ENCODE peak calls at places on chromosomes 7 and 10, in eight cellular contexts. M is H1, V is endothelial cell of umbilical vein, S is SK-N-SH, C is HCT116, T is HepG2, G is GM12878, F is K562. D is an unnamed sample. For H3K9me3, the result is how much of the 10 kb centered on the place peaks cover.

GRCh38 chr10:42952931-42953683 is 123.8 kb upstream of the RET start:
- DNase-seq in V (no peak), F (no peak), T (no peak), S (no peak), M (no peak), C (no peak), G (no peak), D (no peak)

GRCh38 chr7:66202380-66202779 is 2.8 kb upstream of the TPST1 start:
- DNase-seq in C (no peak), F (no peak), T (no peak), S (no peak), V (no peak), G (no peak), M (no peak), D (no peak)

GRCh38 chr10:8095962-8096361 is 41.5 kb downstream of the GATA3 start:
- DNase-seq in S (peak), F (no peak), C (no peak), G (no peak), M (no peak), V (no peak), T (no peak), D (no peak)

GRCh38 chr7:22931011-22931410 is 82.9 kb downstream of the HYCC1 start:
- DNase-seq in S (no peak), F (no peak), M (no peak), G (no peak), T (no peak), C (no peak), V (no peak), D (no peak)

GRCh38 chr10:102243304-102243703 is 2.0 kb upstream of the PITX3 start:
- DNase-seq in T (peak), M (no peak), F (no peak), G (no peak), S (no peak), V (no peak), C (no peak), D (no peak)

GRCh38 chr10:132036153-132036886 is 29.4 kb upstream of the JAKMIP3 start:
- DNase-seq in M (peak), V (no peak), G (no peak), F (no peak), C (no peak), T (no peak), S (peak), D (no peak)

GRCh38 chr7:93228302-93228701 is 2.0 kb upstream of the HEPACAM2 start:
- DNase-seq in S (peak), G (peak), C (peak), F (peak), V (peak), T (peak), M (no peak), D (peak)

GRCh38 chr10:119274519-119275045 is 67.2 kb downstream of the GRK5 start:
- DNase-seq in V (no peak), C (no peak), G (no peak), T (no peak), F (no peak), S (no peak), M (no peak), D (no peak)

GRCh38 chr10:10657139-10657760 is 360.4 kb upstream of the CELF2 start:
- DNase-seq in T (no peak), M (no peak), F (no peak), S (no peak), C (no peak), G (no peak), V (no peak), D (no peak)

GRCh38 chr10:120432209-120432608 is 24.8 kb upstream of the PLPP4 start:
- DNase-seq in T (no peak), V (peak), G (no peak), C (no peak), M (no peak), F (no peak), S (no peak), D (no peak)

GRCh38 chr10:118213456-118213855 is 128.7 kb downstream of the FAM204A start:
- DNase-seq in V (no peak), C (no peak), T (no peak), G (no peak), M (no peak), F (no peak), S (no peak), D (no peak)

GRCh38 chr7:20561466-20561865 is 54.0 kb upstream of the ABCB5 start:
- DNase-seq in V (peak), G (no peak), F (no peak), T (peak), C (no peak), M (no peak), S (no peak), D (no peak)

GRCh38 chr7:68964060-68964459 is 634.2 kb upstream of the AUTS2 start:
- DNase-seq in M (no peak), T (no peak), V (no peak), S (no peak), C (no peak), G (no peak), F (no peak), D (no peak)

GRCh38 chr10:33195608-33196376 is 138.7 kb downstream of the NRP1 start:
- DNase-seq in C (no peak), M (no peak), T (peak), F (no peak), S (no peak), V (peak), G (no peak), D (no peak)

GRCh38 chr10:93061594-93062498 is 1.2 kb downstream of the CYP26C1 start:
- DNase-seq in M (no peak), F (no peak), V (no peak), S (peak), T (no peak), C (no peak), G (no peak), D (no peak)

GRCh38 chr7:39688611-39689485 is 65.5 kb downstream of the RALA start:
- DNase-seq in T (no peak), F (no peak), S (no peak), V (peak), G (no peak), C (no peak), M (no peak), D (no peak)

GRCh38 chr10:129958686-129959543 is 5.2 kb downstream of the EBF3 start:
- DNase-seq in M (no peak), V (no peak), S (no peak), F (no peak), T (no peak), G (no peak), C (no peak), D (no peak)

GRCh38 chr10:412109-412508 is 276.9 kb downstream of the ZMYND11 start:
- DNase-seq in T (no peak), V (no peak), C (no peak), S (no peak), G (no peak), M (no peak), F (no peak), D (no peak)

GRCh38 chr10:70536196-70536920 is 57.8 kb downstream of the PALD1 start:
- DNase-seq in C (no peak), V (no peak), S (no peak), G (no peak), F (no peak), M (no peak), T (no peak), D (no peak)

GRCh38 chr7:80726731-80727130 is 88.3 kb downstream of the CD36 start:
- DNase-seq in V (no peak), S (no peak), F (no peak), G (peak), M (no peak), C (no peak), T (no peak), D (no peak)

GRCh38 chr10:79059859-79060379 is 8.8 kb upstream of the ZMIZ1 start:
- DNase-seq in F (no peak), M (no peak), S (no peak), V (no peak), T (peak), C (no peak), G (no peak), D (no peak)

GRCh38 chr10:77737608-77738007 is 100.0 kb upstream of the KCNMA1 start:
- DNase-seq in V (peak), C (peak), F (no peak), T (no peak), M (no peak), S (no peak), G (no peak), D (no peak)

GRCh38 chr7:82443801-82444219 is 233 bp upstream of the CACNA2D1 start:
- DNase-seq in C (no peak), F (no peak), G (no peak), M (no peak), S (peak), T (no peak), V (peak), D (no peak)

GRCh38 chr10:74189999-74190421 is 39.0 kb downstream of the ADK start:
- DNase-seq in G (peak), V (peak), C (peak), S (no peak), F (peak), M (no peak), T (peak), D (peak)

GRCh38 chr10:103727546-103727963 is 127.8 kb downstream of the SH3PXD2A start:
- DNase-seq in M (no peak), V (no peak), C (no peak), G (no peak), F (no peak), S (peak), T (no peak), D (no peak)

GRCh38 chr7:100051611-100052010 is 2.0 kb downstream of the ZSCAN21 start:
- DNase-seq in G (no peak), T (peak), F (no peak), V (no peak), S (no peak), M (no peak), C (no peak), D (no peak)

GRCh38 chr7:3333861-3334260 is 32.8 kb downstream of the SDK1 start:
- DNase-seq in V (no peak), C (no peak), T (no peak), F (no peak), M (no peak), G (no peak), S (no peak), D (no peak)

GRCh38 chr10:91552706-91553105 is 80.2 kb downstream of the PPP1R3C start:
- DNase-seq in S (no peak), G (no peak), T (no peak), F (no peak), V (peak), M (no peak), C (peak), D (no peak)

GRCh38 chr10:17910144-17910789 is 41.5 kb upstream of the SLC39A12 start:
- DNase-seq in G (peak), V (peak), M (no peak), T (peak), C (peak), S (peak), F (peak), D (no peak)

GRCh38 chr7:92357260-92357659 is 90.0 kb upstream of the GATAD1 start:
- DNase-seq in M (no peak), V (no peak), C (no peak), F (no peak), G (no peak), S (no peak), T (no peak), D (no peak)

GRCh38 chr7:106736508-106737201 is 75.7 kb upstream of the CCDC71L start:
- DNase-seq in F (peak), V (peak), T (peak), S (peak), M (no peak), G (peak), C (peak), D (no peak)

GRCh38 chr10:76582536-76582935 is 1055.1 kb downstream of the KCNMA1 start:
- DNase-seq in V (no peak), M (no peak), T (no peak), F (no peak), S (no peak), G (no peak), C (no peak), D (no peak)

GRCh38 chr7:66211429-66211828 is 6.3 kb downstream of the TPST1 start:
- DNase-seq in C (no peak), G (no peak), M (no peak), S (no peak), T (no peak), F (no peak), V (no peak), D (no peak)

GRCh38 chr10:37812290-37812689 is 45.1 kb downstream of the ZNF248 start:
- DNase-seq in G (no peak), M (no peak), F (no peak), T (peak), S (no peak), C (no peak), V (no peak), D (no peak)

GRCh38 chr10:37816290-37816689 is 41.1 kb downstream of the ZNF248 start:
- DNase-seq in T (no peak), G (no peak), V (no peak), F (no peak), C (no peak), S (no peak), M (no peak), D (no peak)

GRCh38 chr10:37813763-37814162 is 43.6 kb downstream of the ZNF248 start:
- DNase-seq in F (no peak), C (no peak), V (no peak), S (no peak), G (no peak), M (no peak), T (no peak), D (no peak)
- H3K9me3 ChIP-seq in F (under half), C (under half), V (under half), S (under half), G (under half), M (half or more), T (under half), D (under half)

GRCh38 chr10:13658256-13658655 is 71.5 kb downstream of the PRPF18 start:
- DNase-seq in F (no peak), V (no peak), C (no peak), G (no peak), T (no peak), M (no peak), S (no peak), D (no peak)
- TF ChIP-seq POLR2AphosphoS5 in F (no peak), V (no peak), C (no peak), G (no peak), T (no peak), M (no peak), S (no peak), D (no peak)

DNA sequence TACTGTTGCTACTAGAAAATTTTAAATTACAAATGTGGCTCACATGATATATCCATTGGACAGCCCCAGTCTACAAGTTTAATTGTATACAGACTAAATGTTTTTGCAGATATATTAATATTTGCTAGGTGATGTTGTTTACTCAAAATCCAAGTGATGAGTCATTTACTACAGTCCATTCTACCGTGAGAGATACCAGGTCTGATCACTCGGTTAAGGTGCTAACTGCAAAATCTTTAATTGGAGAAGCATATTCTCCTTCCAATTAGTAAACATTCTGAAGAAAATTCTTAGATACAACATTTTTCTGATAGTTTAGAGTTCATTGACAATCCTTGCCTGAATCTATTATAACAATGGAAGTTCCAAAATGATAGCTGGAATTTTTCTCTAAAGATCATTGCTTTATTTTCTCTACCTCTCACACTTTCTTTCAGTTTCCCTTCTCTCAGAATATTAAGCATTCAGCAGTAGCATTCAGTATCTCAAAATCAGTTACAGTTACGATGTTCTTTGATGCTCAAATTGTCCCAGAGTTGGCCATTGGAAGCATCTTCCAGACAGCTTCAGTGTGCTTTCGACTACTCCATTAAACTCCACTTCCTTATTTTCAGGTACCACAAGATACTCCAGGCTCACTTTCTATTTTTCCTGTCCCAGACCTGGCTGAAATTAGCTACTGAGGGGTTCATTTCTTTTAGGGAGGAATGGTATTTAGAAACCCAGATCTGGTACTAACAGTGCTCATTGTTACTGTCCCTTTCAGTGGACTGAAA is 2.3 kb downstream of the ABCB1 start:
- DNase-seq in T (no peak), C (no peak), S (no peak), M (no peak), G (no peak), F (no peak), V (no peak), D (no peak)
- H3K9ac ChIP-seq in T (peak), C (no peak), S (no peak), M (no peak), G (no peak), F (no peak), V (no peak), D (no peak)

GRCh38 chr7:157929671-157930070 is 592.9 kb downstream of the DNAJB6 start:
- DNase-seq in G (no peak), V (no peak), M (no peak), F (no peak), T (no peak), C (no peak), S (no peak), D (no peak)
- H3K9me3 ChIP-seq in G (under half), V (under half), M (under half), F (under half), T (under half), C (under half), S (under half), D (under half)

DNA sequence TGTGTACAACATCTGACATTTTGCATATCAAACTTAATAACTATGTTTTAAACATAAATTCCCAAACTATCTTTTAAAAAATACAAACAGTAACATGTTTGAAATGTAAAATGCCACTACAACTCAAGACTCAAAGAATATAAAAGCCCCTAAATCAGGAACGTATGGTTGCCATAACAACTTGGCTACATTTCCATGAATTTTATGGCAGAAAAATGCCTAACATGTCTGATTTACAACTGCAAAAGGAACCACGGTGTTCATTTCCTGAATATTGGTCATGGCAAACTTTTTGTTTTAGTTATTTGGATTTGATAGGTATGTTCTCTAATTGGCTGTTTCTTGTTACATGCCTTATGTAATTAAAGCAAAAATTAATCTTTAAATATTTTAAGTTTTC is 2.0 kb downstream of the SOSTDC1 start:
- DNase-seq in V (no peak), C (no peak), G (no peak), M (no peak), T (no peak), F (no peak), S (no peak), D (peak)
- TF ChIP-seq POLR2AphosphoS5 in V (no peak), C (no peak), G (no peak), M (no peak), T (no peak), F (no peak), S (no peak), D (no peak)

DNA sequence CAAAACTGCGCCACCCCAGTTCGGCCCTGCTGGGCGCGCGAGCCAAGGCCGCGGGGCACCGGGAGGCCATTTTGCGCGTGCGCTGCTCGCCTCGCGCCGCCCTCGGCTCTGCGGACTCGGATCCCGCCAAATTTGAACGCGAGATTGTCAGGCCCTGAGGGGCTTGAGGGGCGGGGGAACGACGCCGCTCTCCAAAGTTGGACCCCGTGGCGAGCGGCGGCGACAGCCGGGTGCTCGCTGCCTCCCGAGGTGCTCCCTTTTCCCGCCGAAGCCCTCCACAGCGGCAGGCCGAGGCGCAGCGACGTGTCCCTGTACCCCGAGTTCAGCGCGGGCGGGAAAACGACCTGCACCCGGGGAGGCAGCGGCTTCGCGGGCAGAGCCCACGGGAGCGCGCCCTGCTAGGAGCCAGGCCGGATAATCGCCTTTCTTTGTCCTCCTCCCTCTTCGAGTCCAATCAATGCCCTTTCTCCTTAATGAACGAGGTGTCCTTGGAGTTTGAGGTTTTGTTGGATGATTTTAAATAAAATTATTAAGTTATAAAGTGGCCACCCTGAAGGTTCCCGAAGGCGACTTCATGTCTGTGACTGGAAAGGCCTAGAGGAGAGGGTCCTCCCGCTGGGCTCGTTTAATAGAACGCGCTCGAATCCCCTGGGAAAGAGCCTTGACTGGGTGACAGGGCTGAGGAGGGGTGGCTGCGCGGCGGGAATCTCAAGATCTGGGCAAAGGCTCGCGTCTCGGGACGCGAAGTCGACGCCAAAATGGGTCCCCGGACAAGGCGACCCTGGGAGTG is 10.7 kb upstream of the SPAG6 start:
- DNase-seq in G (no peak), S (no peak), F (no peak), T (no peak), M (no peak), V (no peak), C (no peak), D (no peak)
- H3K9ac ChIP-seq in G (peak), S (no peak), F (no peak), T (no peak), M (no peak), V (no peak), C (no peak), D (no peak)